ENCODE peak calls at places on chromosome 3, in six cellular contexts. One of them, this sample, is unnamed.

GRCh38 chr3:71469131-71469430 is 114.4 kb downstream of the FOXP1 start:
- DNase-seq in psoas muscle: no peak
- DNase-seq in pancreas: no peak
- DNase-seq in DND-41: no peak
- DNase-seq in brain microvascular endothelial cell: no peak
- DNase-seq in heart left ventricle: no peak
- DNase-seq in this sample: no peak

GRCh38 chr3:37324752-37325407 is 150.5 kb upstream of the LRRFIP2 start:
- DNase-seq in pancreas: no peak
- DNase-seq in DND-41: no peak
- DNase-seq in brain microvascular endothelial cell: no peak
- DNase-seq in heart left ventricle: no peak
- DNase-seq in psoas muscle: no peak
- DNase-seq in this sample: no peak

GRCh38 chr3:70065666-70066253 is 66.2 kb downstream of the SAMMSON start:
- DNase-seq in brain microvascular endothelial cell: no peak
- DNase-seq in heart left ventricle: no peak
- DNase-seq in pancreas: no peak
- DNase-seq in psoas muscle: no peak
- DNase-seq in DND-41: no peak
- DNase-seq in this sample: no peak

GRCh38 chr3:105827959-105828358 is 40.9 kb downstream of the CBLB start:
- DNase-seq in brain microvascular endothelial cell: peak
- DNase-seq in pancreas: peak
- DNase-seq in DND-41: no peak
- DNase-seq in psoas muscle: peak
- DNase-seq in heart left ventricle: no peak
- DNase-seq in this sample: peak

GRCh38 chr3:118587847-118588246 is 446.8 kb downstream of the IGSF11 start:
- DNase-seq in psoas muscle: no peak
- DNase-seq in heart left ventricle: no peak
- DNase-seq in pancreas: no peak
- DNase-seq in DND-41: no peak
- DNase-seq in brain microvascular endothelial cell: no peak
- DNase-seq in this sample: peak

GRCh38 chr3:117958027-117958426 is 1076.6 kb downstream of the IGSF11 start:
- DNase-seq in psoas muscle: no peak
- DNase-seq in brain microvascular endothelial cell: no peak
- DNase-seq in heart left ventricle: no peak
- DNase-seq in DND-41: no peak
- DNase-seq in pancreas: no peak
- DNase-seq in this sample: no peak

GRCh38 chr3:56921573-56922571 is 120.1 kb upstream of the ARHGEF3 start:
- DNase-seq in DND-41: peak
- DNase-seq in heart left ventricle: no peak
- DNase-seq in psoas muscle: no peak
- DNase-seq in brain microvascular endothelial cell: peak
- DNase-seq in pancreas: no peak
- DNase-seq in this sample: no peak

GRCh38 chr3:107598926-107599754 is 76.4 kb downstream of the BBX start:
- DNase-seq in pancreas: peak
- DNase-seq in brain microvascular endothelial cell: peak
- DNase-seq in DND-41: peak
- DNase-seq in psoas muscle: peak
- DNase-seq in heart left ventricle: peak
- DNase-seq in this sample: peak

GRCh38 chr3:124277516-124277890 is 285.6 kb upstream of the ROPN1 start:
- DNase-seq in psoas muscle: no peak
- DNase-seq in pancreas: no peak
- DNase-seq in DND-41: no peak
- DNase-seq in heart left ventricle: no peak
- DNase-seq in brain microvascular endothelial cell: no peak
- DNase-seq in this sample: no peak

GRCh38 chr3:17195192-17195611 is 310.4 kb downstream of the PLCL2 start:
- DNase-seq in DND-41: peak
- DNase-seq in brain microvascular endothelial cell: peak
- DNase-seq in pancreas: peak
- DNase-seq in psoas muscle: no peak
- DNase-seq in heart left ventricle: no peak
- DNase-seq in this sample: no peak

GRCh38 chr3:171162986-171163723 is 136.6 kb upstream of the SLC2A2 start:
- DNase-seq in pancreas: no peak
- DNase-seq in heart left ventricle: no peak
- DNase-seq in DND-41: no peak
- DNase-seq in psoas muscle: no peak
- DNase-seq in brain microvascular endothelial cell: peak
- DNase-seq in this sample: no peak

GRCh38 chr3:127525373-127525772 is 65.2 kb downstream of the TPRA1 start:
- DNase-seq in pancreas: no peak
- DNase-seq in DND-41: no peak
- DNase-seq in brain microvascular endothelial cell: peak
- DNase-seq in psoas muscle: no peak
- DNase-seq in heart left ventricle: no peak
- DNase-seq in this sample: peak

GRCh38 chr3:90080988-90081387 is 973.6 kb downstream of the EPHA3 start:
- DNase-seq in pancreas: no peak
- DNase-seq in DND-41: no peak
- DNase-seq in brain microvascular endothelial cell: no peak
- DNase-seq in psoas muscle: no peak
- DNase-seq in heart left ventricle: no peak
- DNase-seq in this sample: no peak

GRCh38 chr3:109114746-109115145 is 3.2 kb downstream of the MORC1 start:
- DNase-seq in heart left ventricle: no peak
- DNase-seq in DND-41: no peak
- DNase-seq in pancreas: no peak
- DNase-seq in brain microvascular endothelial cell: no peak
- DNase-seq in psoas muscle: no peak
- DNase-seq in this sample: no peak

GRCh38 chr3:110821586-110821985 is 250.0 kb upstream of the NECTIN3 start:
- DNase-seq in pancreas: no peak
- DNase-seq in heart left ventricle: no peak
- DNase-seq in brain microvascular endothelial cell: no peak
- DNase-seq in psoas muscle: no peak
- DNase-seq in DND-41: no peak
- DNase-seq in this sample: no peak

GRCh38 chr3:53554559-53555511 is 60.4 kb downstream of the CACNA1D start:
- DNase-seq in psoas muscle: no peak
- DNase-seq in brain microvascular endothelial cell: no peak
- DNase-seq in heart left ventricle: no peak
- DNase-seq in DND-41: no peak
- DNase-seq in pancreas: no peak
- DNase-seq in this sample: no peak

GRCh38 chr3:160553829-160554228 is 11.5 kb downstream of the KPNA4 start:
- DNase-seq in DND-41: no peak
- DNase-seq in brain microvascular endothelial cell: no peak
- DNase-seq in psoas muscle: no peak
- DNase-seq in pancreas: no peak
- DNase-seq in heart left ventricle: no peak
- DNase-seq in this sample: no peak

GRCh38 chr3:160557571-160557970 is 7.8 kb downstream of the KPNA4 start:
- DNase-seq in DND-41: no peak
- DNase-seq in heart left ventricle: no peak
- DNase-seq in pancreas: no peak
- DNase-seq in psoas muscle: no peak
- DNase-seq in brain microvascular endothelial cell: no peak
- DNase-seq in this sample: no peak

GRCh38 chr3:160554980-160555379 is 10.4 kb downstream of the KPNA4 start:
- DNase-seq in DND-41: no peak
- DNase-seq in pancreas: no peak
- DNase-seq in heart left ventricle: no peak
- DNase-seq in psoas muscle: no peak
- DNase-seq in brain microvascular endothelial cell: no peak
- DNase-seq in this sample: no peak

GRCh38 chr3:160556141-160556540 is 9.2 kb downstream of the KPNA4 start:
- DNase-seq in brain microvascular endothelial cell: no peak
- DNase-seq in pancreas: no peak
- DNase-seq in psoas muscle: no peak
- DNase-seq in heart left ventricle: no peak
- DNase-seq in DND-41: no peak
- DNase-seq in this sample: no peak
- TF ChIP-seq CTCF in brain microvascular endothelial cell: no peak
- TF ChIP-seq CTCF in pancreas: no peak
- TF ChIP-seq CTCF in psoas muscle: no peak
- TF ChIP-seq CTCF in heart left ventricle: no peak
- TF ChIP-seq CTCF in DND-41: no peak
- TF ChIP-seq CTCF in this sample: no peak

GRCh38 chr3:33989229-33989628 is 190.8 kb downstream of the PDCD6IP start:
- DNase-seq in heart left ventricle: peak
- DNase-seq in DND-41: peak
- DNase-seq in pancreas: no peak
- DNase-seq in psoas muscle: no peak
- DNase-seq in brain microvascular endothelial cell: no peak
- DNase-seq in this sample: no peak
- H3K27ac ChIP-seq in heart left ventricle: no peak
- H3K27ac ChIP-seq in DND-41: no peak
- H3K27ac ChIP-seq in pancreas: no peak
- H3K27ac ChIP-seq in psoas muscle: no peak
- H3K27ac ChIP-seq in brain microvascular endothelial cell: no peak
- H3K27ac ChIP-seq in this sample: no peak

GRCh38 chr3:45171283-45171682 is 25.1 kb upstream of the CDCP1 start:
- DNase-seq in brain microvascular endothelial cell: no peak
- DNase-seq in DND-41: no peak
- DNase-seq in heart left ventricle: no peak
- DNase-seq in psoas muscle: no peak
- DNase-seq in pancreas: no peak
- DNase-seq in this sample: no peak
- TF ChIP-seq CTCF in brain microvascular endothelial cell: no peak
- TF ChIP-seq CTCF in DND-41: no peak
- TF ChIP-seq CTCF in heart left ventricle: no peak
- TF ChIP-seq CTCF in psoas muscle: no peak
- TF ChIP-seq CTCF in pancreas: no peak
- TF ChIP-seq CTCF in this sample: no peak

GRCh38 chr3:113805249-113805648 is 33.3 kb upstream of the GRAMD1C start:
- DNase-seq in pancreas: no peak
- DNase-seq in brain microvascular endothelial cell: no peak
- DNase-seq in heart left ventricle: no peak
- DNase-seq in psoas muscle: no peak
- DNase-seq in DND-41: no peak
- DNase-seq in this sample: no peak
- H3K27ac ChIP-seq in pancreas: no peak
- H3K27ac ChIP-seq in brain microvascular endothelial cell: no peak
- H3K27ac ChIP-seq in heart left ventricle: no peak
- H3K27ac ChIP-seq in psoas muscle: no peak
- H3K27ac ChIP-seq in DND-41: no peak
- H3K27ac ChIP-seq in this sample: no peak

GRCh38 chr3:38657369-38657768 is 7.9 kb upstream of the SCN5A start:
- DNase-seq in psoas muscle: no peak
- DNase-seq in brain microvascular endothelial cell: no peak
- DNase-seq in pancreas: no peak
- DNase-seq in DND-41: no peak
- DNase-seq in heart left ventricle: no peak
- DNase-seq in this sample: no peak

GRCh38 chr3:38658886-38659285 is 9.4 kb upstream of the SCN5A start:
- DNase-seq in brain microvascular endothelial cell: no peak
- DNase-seq in psoas muscle: no peak
- DNase-seq in heart left ventricle: no peak
- DNase-seq in DND-41: no peak
- DNase-seq in pancreas: no peak
- DNase-seq in this sample: no peak

GRCh38 chr3:38662544-38662943 is 13.1 kb upstream of the SCN5A start:
- DNase-seq in brain microvascular endothelial cell: peak
- DNase-seq in heart left ventricle: no peak
- DNase-seq in psoas muscle: no peak
- DNase-seq in DND-41: no peak
- DNase-seq in pancreas: no peak
- DNase-seq in this sample: no peak
- TF ChIP-seq CTCF in brain microvascular endothelial cell: peak
- TF ChIP-seq CTCF in heart left ventricle: no peak
- TF ChIP-seq CTCF in psoas muscle: no peak
- TF ChIP-seq CTCF in DND-41: peak
- TF ChIP-seq CTCF in pancreas: no peak
- TF ChIP-seq CTCF in this sample: peak

GRCh38 chr3:100525753-100526612 is 33.6 kb downstream of the TMEM45A start:
- DNase-seq in DND-41: no peak
- DNase-seq in psoas muscle: no peak
- DNase-seq in pancreas: peak
- DNase-seq in brain microvascular endothelial cell: peak
- DNase-seq in heart left ventricle: no peak
- DNase-seq in this sample: peak
- H3K27ac ChIP-seq in DND-41: no peak
- H3K27ac ChIP-seq in psoas muscle: peak
- H3K27ac ChIP-seq in pancreas: peak
- H3K27ac ChIP-seq in brain microvascular endothelial cell: peak
- H3K27ac ChIP-seq in heart left ventricle: no peak
- H3K27ac ChIP-seq in this sample: peak

This sample was measured in RWPE1.